ENCODE peak calls at places on chromosome 13, in six cellular contexts. T is tibial nerve, D is ovary, I is stomach, Q is transverse colon, S is A549. F is an unnamed sample.

GRCh38 chr13:113166681-113167080 is 8.2 kb downstream of the PROZ start:
- DNase-seq in S (no peak), I (no peak), D (no peak), Q (peak), T (no peak), F (no peak)

GRCh38 chr13:23183292-23183691 is 2.5 kb downstream of the SGCG start:
- DNase-seq in S (no peak), Q (no peak), D (no peak), T (no peak), I (no peak), F (no peak)

GRCh38 chr13:85666356-85666755 is 132.9 kb downstream of the SLITRK6 start:
- DNase-seq in I (no peak), D (no peak), T (no peak), S (no peak), Q (no peak), F (no peak)

GRCh38 chr13:104773775-104774174 is 1707.6 kb upstream of the SLC10A2 start:
- DNase-seq in D (no peak), S (peak), T (no peak), I (no peak), Q (no peak), F (no peak)

GRCh38 chr13:113069861-113070805 is 35.5 kb upstream of the F7 start:
- DNase-seq in S (no peak), Q (no peak), D (no peak), I (no peak), T (no peak), F (no peak)

GRCh38 chr13:108346376-108346775 is 76.9 kb downstream of the TNFSF13B start:
- DNase-seq in S (no peak), I (no peak), Q (no peak), T (no peak), D (no peak), F (no peak)

GRCh38 chr13:94988654-94989053 is 276.3 kb upstream of the SOX21 start:
- DNase-seq in Q (no peak), D (no peak), S (peak), I (no peak), T (no peak), F (no peak)

GRCh38 chr13:42258747-42259146 is 13.2 kb upstream of the AKAP11 start:
- DNase-seq in S (no peak), I (no peak), Q (no peak), T (no peak), D (no peak), F (no peak)

GRCh38 chr13:110371550-110372465 is 64.7 kb downstream of the COL4A2 start:
- DNase-seq in D (no peak), Q (no peak), T (no peak), S (peak), I (no peak), F (peak)

GRCh38 chr13:32734511-32734910 is 148.3 kb downstream of the PDS5B start:
- DNase-seq in T (no peak), S (peak), D (no peak), Q (no peak), I (no peak), F (no peak)

GRCh38 chr13:110250258-110250891 is 56.6 kb downstream of the COL4A1 start:
- DNase-seq in D (no peak), Q (no peak), S (no peak), I (no peak), T (peak), F (no peak)

GRCh38 chr13:80979035-80979641 is 638.2 kb upstream of the SPRY2 start:
- DNase-seq in D (no peak), S (peak), T (no peak), Q (peak), I (peak), F (no peak)

GRCh38 chr13:50365683-50366391 is 350.6 kb downstream of the KCNRG start:
- DNase-seq in Q (peak), T (no peak), S (peak), I (no peak), D (no peak), F (no peak)

GRCh38 chr13:53198017-53198416 is 169.4 kb downstream of the OLFM4 start:
- DNase-seq in T (no peak), I (no peak), S (no peak), Q (no peak), D (no peak), F (no peak)

DNA sequence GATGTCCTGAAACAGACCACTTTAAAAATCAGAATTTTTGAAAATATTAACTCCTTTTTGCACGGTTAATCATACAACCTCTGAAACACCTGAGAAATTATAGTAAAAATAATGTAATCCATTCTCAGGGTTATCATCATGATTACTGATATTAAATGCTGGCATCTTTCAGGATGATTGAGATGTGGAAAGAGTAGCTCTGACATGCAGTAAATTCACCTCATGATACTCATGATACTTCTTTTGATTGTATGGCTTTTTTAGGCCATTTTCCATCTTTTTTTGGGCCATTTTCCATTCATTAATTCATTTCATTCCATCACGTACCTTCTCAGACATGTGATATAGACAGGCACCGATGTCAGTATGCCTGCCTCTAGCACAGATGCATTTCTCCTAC is 85.1 kb downstream of the FGF14 start:
- DNase-seq in I (no peak), D (no peak), T (no peak), S (no peak), Q (no peak), F (no peak)
- TF ChIP-seq EP300 in I (no peak), D (no peak), T (no peak), S (no peak), Q (no peak), F (no peak)

GRCh38 chr13:35534343-35534742 is 57.9 kb upstream of the MAB21L1 start:
- DNase-seq in D (no peak), S (no peak), Q (no peak), T (no peak), I (no peak), F (no peak)

GRCh38 chr13:35531551-35531950 is 55.1 kb upstream of the MAB21L1 start:
- DNase-seq in D (no peak), I (no peak), T (no peak), Q (no peak), S (no peak), F (no peak)

GRCh38 chr13:35526577-35526976 is 50.1 kb upstream of the MAB21L1 start:
- DNase-seq in D (no peak), S (no peak), I (no peak), T (no peak), Q (no peak), F (no peak)

GRCh38 chr13:35527451-35527850 is 51.0 kb upstream of the MAB21L1 start:
- DNase-seq in Q (no peak), T (no peak), D (no peak), S (no peak), I (no peak), F (peak)

DNA sequence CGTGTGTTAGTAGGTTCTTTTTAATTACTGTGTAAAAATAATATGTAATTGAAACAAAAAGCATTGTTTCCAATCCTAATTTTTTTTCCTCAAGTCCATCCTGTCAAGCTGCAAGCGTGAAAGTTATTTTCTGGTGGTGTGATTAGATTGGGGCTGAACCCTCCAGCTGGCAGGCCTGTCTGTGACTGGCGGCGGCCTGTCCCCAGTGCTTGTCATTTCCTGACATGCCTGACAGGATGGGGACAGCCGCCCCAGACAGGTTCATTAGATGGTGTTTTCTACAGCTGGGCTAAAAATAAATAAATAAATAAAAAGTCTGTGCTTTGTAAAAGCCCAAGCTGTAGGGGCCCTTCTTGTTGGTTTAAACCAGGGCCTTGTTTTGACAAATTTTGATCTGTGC is 53.7 kb upstream of the MAB21L1 start:
- DNase-seq in D (no peak), S (no peak), T (no peak), I (no peak), Q (no peak), F (peak)
- TF ChIP-seq EP300 in D (no peak), S (no peak), T (no peak), I (no peak), Q (no peak), F (no peak)

GRCh38 chr13:41059896-41060722 is 1.2 kb upstream of the WBP4 start:
- DNase-seq in S (peak), I (peak), T (peak), Q (peak), D (peak), F (peak)

GRCh38 chr13:41061914-41062837 is 867 bp downstream of the WBP4 start:
- DNase-seq in Q (no peak), S (no peak), I (no peak), T (no peak), D (no peak), F (no peak)

GRCh38 chr13:41059466-41059865 is 1.8 kb upstream of the WBP4 start:
- DNase-seq in T (no peak), Q (no peak), D (no peak), S (no peak), I (no peak), F (no peak)

GRCh38 chr13:41061075-41061913 is at the start of gene WBP4:
- DNase-seq in I (peak), S (peak), T (peak), D (peak), Q (peak), F (peak)

DNA sequence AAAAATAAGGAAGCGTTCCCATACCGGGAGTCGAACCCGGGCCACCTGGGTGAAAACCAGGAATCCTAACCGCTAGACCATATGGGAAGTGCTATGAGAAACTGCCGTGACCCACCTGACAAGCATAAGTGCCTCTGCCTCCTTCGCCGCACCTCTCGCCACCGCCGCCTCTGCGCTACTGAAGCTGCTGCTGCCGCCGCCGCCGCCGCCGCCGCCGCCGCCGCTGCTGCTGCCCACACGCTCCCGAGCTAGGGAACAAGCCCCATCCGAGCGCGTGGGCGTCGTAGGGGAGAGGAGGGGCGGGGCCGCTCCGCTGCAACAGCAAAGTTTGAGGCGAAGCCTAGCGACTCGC is 610 bp upstream of the WBP4 start:
- DNase-seq in D (peak), S (peak), T (peak), I (peak), Q (peak), F (peak)
- TF ChIP-seq EP300 in D (no peak), S (no peak), T (no peak), I (no peak), Q (no peak), F (no peak)

GRCh38 chr13:47859129-47859528 is 141.9 kb downstream of the SUCLA2 start:
- DNase-seq in D (no peak), I (no peak), S (no peak), T (no peak), Q (no peak), F (no peak)
- TF ChIP-seq EP300 in D (no peak), I (no peak), S (no peak), T (no peak), Q (no peak), F (no peak)

DNA sequence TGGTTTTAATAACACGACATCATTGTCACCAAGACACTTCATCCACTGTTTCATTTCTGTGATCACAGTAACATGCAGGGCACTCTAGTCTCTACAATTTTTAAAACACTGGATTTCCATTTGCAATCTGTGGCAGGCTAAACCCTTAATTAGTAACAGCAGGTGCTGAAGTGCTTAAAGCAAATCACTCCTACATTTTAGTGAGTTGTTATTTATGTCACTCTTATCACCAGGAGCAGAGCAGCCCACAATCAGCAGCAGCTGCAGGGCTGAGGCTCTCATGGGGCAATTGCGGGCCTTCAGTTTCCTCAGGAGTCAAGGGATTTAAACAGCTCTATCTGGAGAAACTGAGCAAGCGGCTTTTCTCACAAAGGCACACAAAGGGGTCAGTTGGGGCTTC is 1.6 kb downstream of the SOHLH2 start:
- DNase-seq in T (no peak), I (no peak), D (no peak), Q (no peak), S (no peak), F (no peak)
- TF ChIP-seq EP300 in T (no peak), I (no peak), D (no peak), Q (no peak), S (no peak), F (no peak)

F was measured in upper lobe of left lung.